ENCODE peak calls at places on chromosomes 16 and 17, in nine cellular contexts. S, T, H, E, C, X, K, V and U are unnamed samples.

GRCh38 chr16:81424761-81425160 is 19.8 kb upstream of the CMIP start:
- DNase-seq in S (no peak), T (no peak), H (peak; percentile 27), E (no peak), C (no peak), X (no peak), K (no peak), V (peak; percentile 39), U (peak; percentile 65)

GRCh38 chr17:34091975-34092374 is 163.1 kb upstream of the CCL2 start:
- DNase-seq in S (no peak), T (no peak), H (no peak), E (no peak), C (no peak), X (no peak), K (no peak), V (no peak), U (no peak)

GRCh38 chr16:9364721-9365693 is 273.6 kb downstream of the HAPSTR1 start:
- DNase-seq in S (no peak), T (no peak), H (no peak), E (peak; percentile 66), C (no peak), X (peak; percentile 84), K (no peak), V (no peak), U (no peak)

GRCh38 chr16:89600956-89601355 is 12.5 kb upstream of the DPEP1 start:
- DNase-seq in S (no peak), T (peak; percentile 55), H (no peak), E (no peak), C (no peak), X (no peak), K (no peak), V (no peak), U (no peak)

GRCh38 chr16:57529324-57530103 is 6.9 kb downstream of the CCDC102A start:
- DNase-seq in S (no peak), T (no peak), H (no peak), E (no peak), C (no peak), X (no peak), K (no peak), V (no peak), U (peak; percentile 34)

GRCh38 chr16:52193441-52193840 is 353.5 kb downstream of the TOX3 start:
- DNase-seq in S (no peak), T (no peak), H (no peak), E (no peak), C (no peak), X (no peak), K (no peak), V (no peak), U (no peak)

GRCh38 chr16:54426550-54426843 is 139.9 kb upstream of the IRX3 start:
- DNase-seq in S (no peak), T (no peak), H (peak; percentile 5), E (no peak), C (no peak), X (no peak), K (no peak), V (no peak), U (no peak)

GRCh38 chr16:1619976-1620375 is 7.8 kb downstream of the CRAMP1 start:
- DNase-seq in S (no peak), T (no peak), H (no peak), E (no peak), C (no peak), X (no peak), K (no peak), V (no peak), U (no peak)

GRCh38 chr16:20740007-20740883 is 1.4 kb downstream of the THUMPD1 start:
- DNase-seq in S (no peak), T (peak; percentile 25), H (no peak), E (no peak), C (no peak), X (no peak), K (peak; percentile 53), V (peak; percentile 37), U (peak; percentile 40)

GRCh38 chr17:41518031-41518430 is 659 bp downstream of the KRT15 start:
- DNase-seq in S (no peak), T (no peak), H (no peak), E (no peak), C (no peak), X (no peak), K (no peak), V (no peak), U (no peak)

GRCh38 chr16:77674888-77675287 is 47.4 kb upstream of the NUDT7 start:
- DNase-seq in S (peak; percentile 84), T (peak; percentile 84), H (no peak), E (no peak), C (no peak), X (no peak), K (no peak), V (no peak), U (no peak)

DNA sequence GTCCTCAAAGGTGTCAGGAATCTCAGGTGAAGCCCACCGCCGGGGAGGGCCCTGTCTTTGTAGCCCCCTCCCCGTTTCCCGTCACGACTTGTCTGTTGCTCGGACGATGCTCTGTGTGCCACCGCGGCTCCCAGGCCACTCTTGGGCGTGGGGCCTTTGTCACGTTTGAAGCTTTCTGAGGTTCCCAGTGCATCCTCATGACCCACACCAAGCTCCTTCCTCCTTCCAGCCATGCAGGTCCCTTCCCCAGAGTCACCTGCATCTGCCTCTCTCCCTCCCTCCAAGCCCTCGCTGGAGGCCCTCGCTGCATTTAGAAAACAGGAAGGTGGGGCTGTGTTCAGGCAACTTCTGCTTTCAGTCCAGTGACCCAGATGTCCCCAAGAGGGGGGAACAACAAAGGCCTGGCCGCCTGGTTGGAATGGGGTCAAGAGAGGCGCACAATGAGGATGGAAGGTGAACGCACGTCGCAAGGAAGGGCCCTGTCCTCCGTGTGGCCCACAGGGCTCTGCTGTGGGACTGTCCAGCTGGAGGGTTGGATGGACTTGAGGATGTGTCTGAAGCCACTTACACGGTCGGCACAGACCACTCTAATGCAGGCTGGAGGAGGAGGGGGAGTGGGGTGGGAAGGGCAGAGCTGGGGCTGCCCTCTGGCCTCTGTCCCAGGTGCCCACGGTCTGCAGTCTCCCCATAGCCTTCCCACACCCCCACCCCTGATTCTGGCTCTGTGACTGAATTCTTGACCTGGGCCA is 59.8 kb downstream of the OR1D5 start:
- DNase-seq in S (no peak), T (no peak), H (no peak), E (peak; percentile 25), C (no peak), X (no peak), K (no peak), V (no peak), U (peak; percentile 73)
- H3K4me3 ChIP-seq in S (peak overlapping the region; percentile 31), T (peak overlapping the region; percentile 22), H (no peak overlapping the region), E (peak overlapping the region; percentile 49), C (no peak overlapping the region), X (peak overlapping the region; percentile 34), K (no peak overlapping the region), V (no peak overlapping the region), U (peak overlapping the region; percentile 18)

DNA sequence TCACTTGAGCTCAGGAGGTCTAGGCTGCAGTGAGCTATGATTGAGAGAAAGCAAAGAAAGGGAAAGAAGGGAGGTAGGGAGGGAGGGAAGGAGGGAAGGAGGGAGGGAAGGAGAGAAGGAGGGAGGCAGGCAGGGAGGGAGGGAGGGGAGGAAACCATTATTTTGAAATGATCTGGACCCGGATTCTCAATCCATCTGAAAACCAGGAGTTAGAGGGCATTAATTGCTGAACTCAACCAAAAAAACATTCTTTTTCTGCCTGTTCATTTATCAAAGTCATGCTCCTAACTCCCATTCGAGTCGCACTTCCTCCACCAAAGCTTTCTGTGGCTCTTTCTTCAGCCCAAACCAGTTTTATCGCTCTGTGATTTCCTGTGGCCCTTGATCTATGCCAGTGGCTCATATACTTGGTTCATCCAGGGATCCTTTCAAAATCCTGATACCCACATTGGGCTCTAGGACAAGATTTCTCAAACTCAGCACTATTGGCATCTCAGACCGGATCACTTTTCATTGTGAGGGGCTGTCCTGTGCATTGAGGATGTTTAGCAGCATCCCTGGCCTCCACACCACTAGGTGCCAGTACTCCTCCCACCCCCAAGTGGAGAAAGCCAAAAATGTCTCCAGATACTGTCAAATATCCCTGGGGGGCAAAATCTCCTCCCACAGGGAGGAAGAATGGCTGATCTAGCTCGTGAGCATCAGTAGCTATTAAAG is 38.2 kb downstream of the CMTM4 start:
- DNase-seq in S (no peak), T (no peak), H (no peak), E (no peak), C (no peak), X (no peak), K (no peak), V (no peak), U (no peak)
- TF ChIP-seq CTCF in S (no peak), T (no peak), H (no peak), E (no peak), C (peak; percentile 20), X (no peak), K (no peak), V (peak; percentile 27), U (no peak)

GRCh38 chr17:11601661-11602060 is 3.4 kb downstream of the DNAH9 start:
- DNase-seq in S (no peak), T (no peak), H (no peak), E (no peak), C (no peak), X (no peak), K (no peak), V (no peak), U (no peak)

GRCh38 chr17:11598274-11599221 is at the start of gene DNAH9:
- DNase-seq in S (peak; percentile 6), T (peak; percentile 22), H (peak; percentile 86), E (peak; percentile 63), C (peak; percentile 100), X (peak; percentile 96), K (no peak), V (no peak), U (no peak)
- H3K4me3 ChIP-seq in S (peak within 1 kb of the TSS; percentile 28), T (peak within 1 kb of the TSS; percentile 8), H (peak within 1 kb of the TSS; percentile 24), E (peak within 1 kb of the TSS; percentile 64), C (peak within 1 kb of the TSS; percentile 86), X (peak within 1 kb of the TSS; percentile 57), K (no peak within 1 kb of the TSS), V (no peak within 1 kb of the TSS), U (no peak within 1 kb of the TSS)

GRCh38 chr17:5797447-5797846 is 213.1 kb upstream of the NLRP1 start:
- DNase-seq in S (no peak), T (no peak), H (no peak), E (no peak), C (peak; percentile 64), X (no peak), K (no peak), V (no peak), U (no peak)
- TF ChIP-seq CTCF in S (no peak), T (peak; percentile 37), H (no peak), E (no peak), C (no peak), X (no peak), K (no peak), V (no peak), U (no peak)